ENCODE peak calls at places on chromosomes 12 and 14, in five cellular contexts. One of them, this sample, is unnamed.

GRCh38 chr14:95523051-95523817 is 6.8 kb upstream of the SYNE3 start:
- DNase-seq in colonic mucosa: no peak
- DNase-seq in NCI-H524: no peak
- DNase-seq in neuronal stem cell: no peak
- DNase-seq in NCI-H748 treated with DMSO at 0.1 percent for 48 hours: no peak
- DNase-seq in this sample: peak

GRCh38 chr12:116319851-116320621 is 42.5 kb upstream of the MED13L start:
- DNase-seq in colonic mucosa: peak
- DNase-seq in NCI-H524: no peak
- DNase-seq in neuronal stem cell: no peak
- DNase-seq in NCI-H748 treated with DMSO at 0.1 percent for 48 hours: no peak
- DNase-seq in this sample: no peak

GRCh38 chr12:78419513-78419912 is 445.1 kb upstream of the SYT1 start:
- DNase-seq in colonic mucosa: no peak
- DNase-seq in NCI-H524: no peak
- DNase-seq in neuronal stem cell: no peak
- DNase-seq in NCI-H748 treated with DMSO at 0.1 percent for 48 hours: no peak
- DNase-seq in this sample: no peak

GRCh38 chr14:32756775-32757174 is 181.9 kb upstream of the NPAS3 start:
- DNase-seq in colonic mucosa: no peak
- DNase-seq in NCI-H524: no peak
- DNase-seq in neuronal stem cell: no peak
- DNase-seq in NCI-H748 treated with DMSO at 0.1 percent for 48 hours: no peak
- DNase-seq in this sample: no peak

GRCh38 chr12:112275836-112276235 is 106.4 kb downstream of the HECTD4 start:
- DNase-seq in colonic mucosa: no peak
- DNase-seq in NCI-H524: no peak
- DNase-seq in neuronal stem cell: no peak
- DNase-seq in NCI-H748 treated with DMSO at 0.1 percent for 48 hours: no peak
- DNase-seq in this sample: no peak

GRCh38 chr14:63432228-63432627 is 110.9 kb downstream of the PPP2R5E start:
- DNase-seq in colonic mucosa: no peak
- DNase-seq in NCI-H524: no peak
- DNase-seq in neuronal stem cell: no peak
- DNase-seq in NCI-H748 treated with DMSO at 0.1 percent for 48 hours: peak
- DNase-seq in this sample: no peak

GRCh38 chr14:50955373-50956043 is 11.2 kb upstream of the PYGL start:
- DNase-seq in colonic mucosa: peak
- DNase-seq in NCI-H524: peak
- DNase-seq in neuronal stem cell: no peak
- DNase-seq in NCI-H748 treated with DMSO at 0.1 percent for 48 hours: peak
- DNase-seq in this sample: peak

GRCh38 chr12:6276936-6277615 is 33.4 kb upstream of the PLEKHG6 start:
- DNase-seq in colonic mucosa: peak
- DNase-seq in NCI-H524: no peak
- DNase-seq in neuronal stem cell: no peak
- DNase-seq in NCI-H748 treated with DMSO at 0.1 percent for 48 hours: no peak
- DNase-seq in this sample: peak

GRCh38 chr14:37114039-37114438 is 58.4 kb downstream of the SLC25A21 start:
- DNase-seq in colonic mucosa: no peak
- DNase-seq in NCI-H524: no peak
- DNase-seq in neuronal stem cell: no peak
- DNase-seq in NCI-H748 treated with DMSO at 0.1 percent for 48 hours: no peak
- DNase-seq in this sample: no peak

GRCh38 chr14:92960706-92961566 is 38.0 kb downstream of the CHGA start:
- DNase-seq in colonic mucosa: no peak
- DNase-seq in NCI-H524: no peak
- DNase-seq in neuronal stem cell: no peak
- DNase-seq in NCI-H748 treated with DMSO at 0.1 percent for 48 hours: no peak
- DNase-seq in this sample: no peak

This sample was measured in small intestine.